ENCODE peak calls at places on chromosomes 7 and 10, in six cellular contexts. One of them, this sample, is unnamed.

GRCh38 chr10:17882557-17882956 is 69.2 kb upstream of the SLC39A12 start:
- DNase-seq in fibroblast of the aortic adventitia: peak; percentile 40
- DNase-seq in fibroblast of pulmonary artery: peak; percentile 27
- DNase-seq in OCI-LY7: no peak
- DNase-seq in fibroblast of lung: peak; percentile 23
- DNase-seq in suprapubic skin: no peak
- DNase-seq in this sample: peak; percentile 77

GRCh38 chr10:22133640-22134624 is 83.9 kb downstream of the EBLN1 start:
- DNase-seq in fibroblast of pulmonary artery: peak; percentile 80
- DNase-seq in fibroblast of the aortic adventitia: no peak
- DNase-seq in suprapubic skin: no peak
- DNase-seq in OCI-LY7: peak; percentile 56
- DNase-seq in fibroblast of lung: no peak
- DNase-seq in this sample: no peak

GRCh38 chr7:33579561-33579960 is 325.8 kb upstream of the BMPER start:
- DNase-seq in OCI-LY7: no peak
- DNase-seq in fibroblast of pulmonary artery: no peak
- DNase-seq in suprapubic skin: no peak
- DNase-seq in fibroblast of lung: no peak
- DNase-seq in fibroblast of the aortic adventitia: no peak
- DNase-seq in this sample: no peak

GRCh38 chr10:101301111-101301731 is 52.7 kb upstream of the BTRC start:
- DNase-seq in fibroblast of lung: no peak
- DNase-seq in fibroblast of the aortic adventitia: peak; percentile 25
- DNase-seq in fibroblast of pulmonary artery: peak; percentile 64
- DNase-seq in suprapubic skin: no peak
- DNase-seq in OCI-LY7: peak; percentile 50
- DNase-seq in this sample: peak; percentile 43

GRCh38 chr7:27096756-27097514 is 1.1 kb upstream of the HOXA1 start:
- DNase-seq in fibroblast of lung: peak; percentile 59
- DNase-seq in suprapubic skin: peak; percentile 68
- DNase-seq in OCI-LY7: peak; percentile 12
- DNase-seq in fibroblast of the aortic adventitia: peak; percentile 42
- DNase-seq in fibroblast of pulmonary artery: no peak
- DNase-seq in this sample: peak; percentile 59

GRCh38 chr7:71266912-71267311 is 135.0 kb downstream of the GALNT17 start:
- DNase-seq in fibroblast of lung: peak; percentile 5
- DNase-seq in fibroblast of pulmonary artery: no peak
- DNase-seq in suprapubic skin: no peak
- DNase-seq in OCI-LY7: no peak
- DNase-seq in fibroblast of the aortic adventitia: no peak
- DNase-seq in this sample: no peak

GRCh38 chr10:8639601-8640000 is 585.1 kb downstream of the GATA3 start:
- DNase-seq in fibroblast of pulmonary artery: peak; percentile 0
- DNase-seq in OCI-LY7: no peak
- DNase-seq in suprapubic skin: no peak
- DNase-seq in fibroblast of the aortic adventitia: no peak
- DNase-seq in fibroblast of lung: peak; percentile 1
- DNase-seq in this sample: no peak

GRCh38 chr10:12097791-12098190 is 29.0 kb downstream of the DHTKD1 start:
- DNase-seq in fibroblast of pulmonary artery: no peak
- DNase-seq in fibroblast of lung: peak; percentile 23
- DNase-seq in suprapubic skin: no peak
- DNase-seq in OCI-LY7: no peak
- DNase-seq in fibroblast of the aortic adventitia: no peak
- DNase-seq in this sample: peak; percentile 15

GRCh38 chr7:120550494-120551048 is 277.6 kb downstream of the KCND2 start:
- DNase-seq in OCI-LY7: no peak
- DNase-seq in fibroblast of lung: peak; percentile 45
- DNase-seq in fibroblast of pulmonary artery: peak; percentile 34
- DNase-seq in suprapubic skin: no peak
- DNase-seq in fibroblast of the aortic adventitia: peak; percentile 24
- DNase-seq in this sample: peak; percentile 74

DNA sequence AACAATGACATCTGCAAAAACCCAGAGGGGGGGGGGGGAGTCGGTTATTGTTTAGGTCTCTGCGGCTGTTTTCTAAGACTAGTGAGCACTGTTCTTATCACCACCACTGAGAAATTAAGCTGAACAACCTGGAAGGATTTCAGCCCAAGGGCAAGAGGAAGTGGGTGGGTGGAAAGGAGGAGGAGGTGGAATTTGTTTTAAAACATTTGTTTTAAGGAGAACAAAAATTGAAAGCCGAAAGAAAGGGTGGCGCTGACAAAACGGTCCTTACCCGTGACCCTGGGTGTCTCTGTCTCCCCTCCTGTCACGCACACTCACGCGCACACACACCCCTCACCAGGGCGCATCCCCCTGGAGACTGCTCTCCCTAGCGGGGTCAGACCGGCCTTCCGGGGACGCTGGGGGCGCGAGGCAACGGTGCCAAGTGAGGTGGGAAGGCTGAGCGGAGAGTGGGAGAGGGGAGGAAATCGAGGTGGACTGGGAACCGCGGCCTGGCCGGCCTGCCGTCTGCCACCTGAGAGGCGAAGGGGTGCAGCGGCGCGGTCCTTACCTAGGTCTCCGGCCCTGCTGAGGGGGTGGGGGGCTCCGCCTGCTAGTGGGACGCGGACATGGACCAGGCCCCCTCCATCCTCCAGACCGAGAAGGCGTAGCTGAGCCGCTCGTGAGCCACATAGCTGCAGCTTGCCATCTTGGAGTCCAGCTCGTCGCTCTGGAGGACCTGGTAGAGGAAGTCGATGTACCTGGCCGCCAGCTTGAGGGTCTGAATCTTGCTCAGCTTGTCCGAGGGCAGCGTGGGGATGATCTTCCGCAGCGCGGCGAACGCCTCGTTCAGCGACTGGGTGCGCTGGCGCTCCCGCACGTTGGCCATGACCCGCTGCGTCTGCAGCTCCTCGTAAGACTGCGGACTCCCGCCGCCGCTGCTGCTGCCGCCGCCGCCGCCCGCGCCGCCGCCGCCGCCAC is 1.0 kb downstream of the TWIST1 start:
- DNase-seq in fibroblast of lung: peak; percentile 58
- DNase-seq in fibroblast of the aortic adventitia: peak; percentile 75
- DNase-seq in suprapubic skin: no peak
- DNase-seq in fibroblast of pulmonary artery: peak; percentile 69
- DNase-seq in OCI-LY7: no peak
- DNase-seq in this sample: peak; percentile 48
- H3K4me3 ChIP-seq in fibroblast of lung: peak overlapping the region; percentile 82
- H3K4me3 ChIP-seq in fibroblast of the aortic adventitia: peak overlapping the region; percentile 99
- H3K4me3 ChIP-seq in suprapubic skin: peak overlapping the region; percentile 74
- H3K4me3 ChIP-seq in fibroblast of pulmonary artery: peak overlapping the region; percentile 96
- H3K4me3 ChIP-seq in OCI-LY7: no peak overlapping the region
- H3K4me3 ChIP-seq in this sample: peak overlapping the region; percentile 97

DNA sequence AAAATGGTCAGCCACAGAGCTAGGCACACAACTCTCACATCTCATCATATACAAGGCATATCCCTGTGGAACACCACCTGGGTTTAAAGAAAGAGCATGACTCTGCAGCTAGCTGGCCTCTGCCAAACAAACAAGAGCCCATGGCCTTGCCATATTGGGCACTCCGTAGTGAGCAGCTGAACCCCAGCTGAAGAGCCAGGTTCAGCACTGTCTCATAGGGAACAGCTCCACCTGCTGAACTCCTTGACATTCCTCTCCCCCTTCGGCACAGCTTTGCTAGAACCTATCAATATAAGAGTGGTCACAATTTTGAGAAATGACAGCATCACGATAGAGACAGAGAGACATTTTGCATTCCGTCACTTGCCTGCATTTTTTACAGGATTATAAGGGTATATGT is 20.0 kb downstream of the SORCS1 start:
- DNase-seq in suprapubic skin: no peak
- DNase-seq in OCI-LY7: no peak
- DNase-seq in fibroblast of the aortic adventitia: no peak
- DNase-seq in fibroblast of pulmonary artery: no peak
- DNase-seq in fibroblast of lung: no peak
- DNase-seq in this sample: no peak
- TF ChIP-seq CTCF in suprapubic skin: no peak
- TF ChIP-seq CTCF in OCI-LY7: no peak
- TF ChIP-seq CTCF in fibroblast of the aortic adventitia: no peak
- TF ChIP-seq CTCF in fibroblast of pulmonary artery: no peak
- TF ChIP-seq CTCF in fibroblast of lung: no peak
- TF ChIP-seq CTCF in this sample: no peak

GRCh38 chr7:2757361-2757903 is 69.4 kb downstream of the AMZ1 start:
- DNase-seq in fibroblast of the aortic adventitia: no peak
- DNase-seq in OCI-LY7: no peak
- DNase-seq in fibroblast of pulmonary artery: no peak
- DNase-seq in fibroblast of lung: peak; percentile 74
- DNase-seq in suprapubic skin: no peak
- DNase-seq in this sample: no peak
- H3K4me3 ChIP-seq in fibroblast of the aortic adventitia: peak overlapping the region; percentile 40
- H3K4me3 ChIP-seq in OCI-LY7: no peak overlapping the region
- H3K4me3 ChIP-seq in fibroblast of pulmonary artery: peak overlapping the region; percentile 20
- H3K4me3 ChIP-seq in fibroblast of lung: no peak overlapping the region
- H3K4me3 ChIP-seq in suprapubic skin: peak overlapping the region; percentile 14
- H3K4me3 ChIP-seq in this sample: peak overlapping the region; percentile 3

GRCh38 chr10:33473688-33474087 is 139.2 kb upstream of the NRP1 start:
- DNase-seq in fibroblast of pulmonary artery: no peak
- DNase-seq in suprapubic skin: no peak
- DNase-seq in OCI-LY7: no peak
- DNase-seq in fibroblast of the aortic adventitia: no peak
- DNase-seq in fibroblast of lung: no peak
- DNase-seq in this sample: no peak
- TF ChIP-seq CTCF in fibroblast of pulmonary artery: no peak
- TF ChIP-seq CTCF in suprapubic skin: no peak
- TF ChIP-seq CTCF in OCI-LY7: no peak
- TF ChIP-seq CTCF in fibroblast of the aortic adventitia: no peak
- TF ChIP-seq CTCF in fibroblast of lung: no peak
- TF ChIP-seq CTCF in this sample: no peak

GRCh38 chr7:100804681-100805431 is 22.5 kb downstream of the EPHB4 start:
- DNase-seq in fibroblast of lung: no peak
- DNase-seq in suprapubic skin: no peak
- DNase-seq in fibroblast of the aortic adventitia: no peak
- DNase-seq in fibroblast of pulmonary artery: no peak
- DNase-seq in OCI-LY7: no peak
- DNase-seq in this sample: no peak

GRCh38 chr7:100803398-100804161 is 23.7 kb downstream of the EPHB4 start:
- DNase-seq in suprapubic skin: peak; percentile 79
- DNase-seq in fibroblast of pulmonary artery: peak; percentile 93
- DNase-seq in fibroblast of the aortic adventitia: peak; percentile 91
- DNase-seq in fibroblast of lung: peak; percentile 85
- DNase-seq in OCI-LY7: peak; percentile 46
- DNase-seq in this sample: peak; percentile 88

GRCh38 chr7:100799037-100799896 is 28.1 kb downstream of the EPHB4 start:
- DNase-seq in OCI-LY7: peak; percentile 48
- DNase-seq in suprapubic skin: peak; percentile 76
- DNase-seq in fibroblast of pulmonary artery: peak; percentile 78
- DNase-seq in fibroblast of lung: peak; percentile 46
- DNase-seq in fibroblast of the aortic adventitia: peak; percentile 70
- DNase-seq in this sample: peak; percentile 73

GRCh38 chr7:100802951-100803350 is 24.4 kb downstream of the EPHB4 start:
- DNase-seq in fibroblast of lung: no peak
- DNase-seq in suprapubic skin: no peak
- DNase-seq in OCI-LY7: no peak
- DNase-seq in fibroblast of pulmonary artery: no peak
- DNase-seq in fibroblast of the aortic adventitia: no peak
- DNase-seq in this sample: no peak

GRCh38 chr7:100801833-100802568 is 25.3 kb downstream of the EPHB4 start:
- DNase-seq in OCI-LY7: no peak
- DNase-seq in fibroblast of pulmonary artery: peak; percentile 73
- DNase-seq in fibroblast of the aortic adventitia: peak; percentile 77
- DNase-seq in suprapubic skin: peak; percentile 76
- DNase-seq in fibroblast of lung: peak; percentile 91
- DNase-seq in this sample: peak; percentile 73
- H3K4me3 ChIP-seq in OCI-LY7: no peak overlapping the region
- H3K4me3 ChIP-seq in fibroblast of pulmonary artery: no peak overlapping the region
- H3K4me3 ChIP-seq in fibroblast of the aortic adventitia: no peak overlapping the region
- H3K4me3 ChIP-seq in suprapubic skin: no peak overlapping the region
- H3K4me3 ChIP-seq in fibroblast of lung: no peak overlapping the region
- H3K4me3 ChIP-seq in this sample: no peak overlapping the region

GRCh38 chr10:44386546-44387052 is 1.7 kb upstream of the CXCL12 start:
- DNase-seq in fibroblast of lung: peak; percentile 61
- DNase-seq in fibroblast of pulmonary artery: peak; percentile 76
- DNase-seq in OCI-LY7: peak; percentile 13
- DNase-seq in fibroblast of the aortic adventitia: peak; percentile 70
- DNase-seq in suprapubic skin: peak; percentile 64
- DNase-seq in this sample: peak; percentile 52
- TF ChIP-seq CTCF in fibroblast of lung: peak; percentile 65
- TF ChIP-seq CTCF in fibroblast of pulmonary artery: peak; percentile 53
- TF ChIP-seq CTCF in OCI-LY7: peak; percentile 76
- TF ChIP-seq CTCF in fibroblast of the aortic adventitia: peak; percentile 76
- TF ChIP-seq CTCF in suprapubic skin: peak; percentile 94
- TF ChIP-seq CTCF in this sample: peak; percentile 55

This sample was measured in fibroblast of mammary gland.